ENCODE peak calls at places on chromosome 10, in nine cellular contexts. R is activated T-helper 1 cell treated with anti-CD3 and anti-CD28 coated beads, Interleukin-2, amount 50 U/mL, for 16 hours; S is left lung; O is GM10248; W is body of pancreas; Z is GM12891; U is iris pigment epithelial cell; B is NCI-H774; X is BJ. A is an unnamed sample.

GRCh38 chr10:21843645-21844044 is 159.9 kb downstream of the DNAJC1 start:
- DNase-seq in R (no peak), S (no peak), O (no peak), W (no peak), Z (no peak), U (no peak), B (no peak), X (no peak), A (no peak)

GRCh38 chr10:22693371-22693784 is 21.0 kb downstream of the PIP4K2A start:
- DNase-seq in R (no peak), S (no peak), O (no peak), W (no peak), Z (no peak), U (peak), B (no peak), X (no peak), A (no peak)

GRCh38 chr10:27383595-27384542 is 120.2 kb upstream of the RAB18 start:
- DNase-seq in R (no peak), S (no peak), O (no peak), W (no peak), Z (no peak), U (peak), B (peak), X (no peak), A (no peak)

GRCh38 chr10:91587710-91588638 is 44.9 kb downstream of the PPP1R3C start:
- DNase-seq in R (no peak), S (no peak), O (no peak), W (peak), Z (no peak), U (peak), B (no peak), X (no peak), A (no peak)

GRCh38 chr10:14416308-14416700 is 85.6 kb upstream of the FRMD4A start:
- DNase-seq in R (no peak), S (no peak), O (no peak), W (no peak), Z (no peak), U (peak), B (no peak), X (no peak), A (no peak)

GRCh38 chr10:77226020-77226419 is 411.6 kb downstream of the KCNMA1 start:
- DNase-seq in R (no peak), S (no peak), O (no peak), W (no peak), Z (no peak), U (no peak), B (no peak), X (no peak), A (no peak)

GRCh38 chr10:78761241-78761825 is 307.4 kb upstream of the ZMIZ1 start:
- DNase-seq in R (no peak), S (no peak), O (no peak), W (no peak), Z (no peak), U (no peak), B (no peak), X (no peak), A (no peak)

GRCh38 chr10:43037942-43038782 is 38.7 kb upstream of the RET start:
- DNase-seq in R (no peak), S (peak), O (no peak), W (no peak), Z (no peak), U (no peak), B (no peak), X (no peak), A (no peak)

GRCh38 chr10:77267703-77268630 is 369.6 kb downstream of the KCNMA1 start:
- DNase-seq in R (no peak), S (no peak), O (no peak), W (no peak), Z (no peak), U (no peak), B (no peak), X (no peak), A (no peak)

GRCh38 chr10:119364941-119365340 is 157.6 kb downstream of the GRK5 start:
- DNase-seq in R (no peak), S (no peak), O (no peak), W (peak), Z (no peak), U (peak), B (no peak), X (no peak), A (no peak)

GRCh38 chr10:89521368-89521767 is 14.0 kb downstream of the SLC16A12 start:
- DNase-seq in R (no peak), S (no peak), O (no peak), W (no peak), Z (no peak), U (no peak), B (no peak), X (no peak), A (no peak)

GRCh38 chr10:132971448-132972148 is 29.2 kb upstream of the CFAP46 start:
- DNase-seq in R (no peak), S (peak), O (no peak), W (peak), Z (no peak), U (no peak), B (no peak), X (no peak), A (no peak)

A was measured in AG04450.